ENCODE peak calls at places on chromosomes 2 and 18, in seven cellular contexts. L is neuronal stem cell; A is AG04450; J is left ventricle myocardium inferior; H is WERI-Rb-1; B is H9; K is CD8-positive, alpha-beta memory T cell. Z is an unnamed sample.

GRCh38 chr2:88897718-88898117 is 206.2 kb downstream of the RPIA start:
- DNase-seq in L (no peak), A (no peak), J (no peak), H (no peak), B (no peak), K (no peak), Z (no peak)

GRCh38 chr2:55898641-55899040 is 24.9 kb downstream of the EFEMP1 start:
- DNase-seq in L (no peak), A (no peak), J (no peak), H (no peak), B (no peak), K (no peak), Z (no peak)

GRCh38 chr2:72146357-72147302 is 1.0 kb downstream of the CYP26B1 start:
- DNase-seq in L (no peak), A (no peak), J (peak), H (peak), B (peak), K (no peak), Z (no peak)

GRCh38 chr2:3305431-3305830 is 72.2 kb downstream of the EIPR1 start:
- DNase-seq in L (no peak), A (no peak), J (no peak), H (no peak), B (no peak), K (no peak), Z (no peak)

GRCh38 chr2:117378653-117379052 is 435.8 kb upstream of the DDX18 start:
- DNase-seq in L (no peak), A (no peak), J (no peak), H (no peak), B (no peak), K (no peak), Z (no peak)

GRCh38 chr2:108594982-108595464 is 60.8 kb downstream of the LIMS1 start:
- DNase-seq in L (no peak), A (peak), J (no peak), H (no peak), B (no peak), K (no peak), Z (no peak)

GRCh38 chr18:10858477-10858876 is 290.9 kb downstream of the PIEZO2 start:
- DNase-seq in L (no peak), A (no peak), J (no peak), H (no peak), B (no peak), K (no peak), Z (no peak)

GRCh38 chr2:11239718-11240462 is 84.6 kb downstream of the SLC66A3 start:
- DNase-seq in L (peak), A (no peak), J (no peak), H (peak), B (no peak), K (no peak), Z (no peak)

GRCh38 chr2:11716689-11717321 is 29.6 kb upstream of the LPIN1 start:
- DNase-seq in L (no peak), A (no peak), J (no peak), H (no peak), B (no peak), K (no peak), Z (no peak)

GRCh38 chr2:202165945-202166344 is 72.5 kb downstream of the SUMO1 start:
- DNase-seq in L (no peak), A (no peak), J (no peak), H (no peak), B (no peak), K (no peak), Z (no peak)

GRCh38 chr2:203983064-203983715 is 46.6 kb downstream of the ICOS start:
- DNase-seq in L (no peak), A (no peak), J (no peak), H (no peak), B (no peak), K (no peak), Z (no peak)

GRCh38 chr18:12597775-12598174 is 60.1 kb downstream of the SPIRE1 start:
- DNase-seq in L (no peak), A (peak), J (peak), H (no peak), B (no peak), K (no peak), Z (no peak)

GRCh38 chr2:160372585-160372984 is 121.0 kb downstream of the RBMS1 start:
- DNase-seq in L (no peak), A (no peak), J (no peak), H (no peak), B (no peak), K (no peak), Z (no peak)

GRCh38 chr18:22408059-22408458 is 9.7 kb downstream of the CTAGE1 start:
- DNase-seq in L (no peak), A (no peak), J (no peak), H (no peak), B (no peak), K (no peak), Z (no peak)

GRCh38 chr2:171319164-171319810 is 114.5 kb downstream of the METTL8 start:
- DNase-seq in L (no peak), A (no peak), J (no peak), H (no peak), B (peak), K (no peak), Z (peak)

GRCh38 chr2:241891988-241892298 is 22.4 kb downstream of the RTP5 start:
- DNase-seq in L (no peak), A (no peak), J (no peak), H (no peak), B (no peak), K (no peak), Z (no peak)

GRCh38 chr18:62485684-62486083 is 37.1 kb upstream of the ZCCHC2 start:
- DNase-seq in L (no peak), A (peak), J (no peak), H (no peak), B (no peak), K (no peak), Z (peak)

GRCh38 chr2:131064589-131065232 is 28.5 kb downstream of the FAM168B start:
- DNase-seq in L (no peak), A (no peak), J (no peak), H (no peak), B (no peak), K (no peak), Z (no peak)
- H3K27ac ChIP-seq in L (no peak), A (no peak), J (peak), H (no peak), B (no peak), K (no peak), Z (no peak)

DNA sequence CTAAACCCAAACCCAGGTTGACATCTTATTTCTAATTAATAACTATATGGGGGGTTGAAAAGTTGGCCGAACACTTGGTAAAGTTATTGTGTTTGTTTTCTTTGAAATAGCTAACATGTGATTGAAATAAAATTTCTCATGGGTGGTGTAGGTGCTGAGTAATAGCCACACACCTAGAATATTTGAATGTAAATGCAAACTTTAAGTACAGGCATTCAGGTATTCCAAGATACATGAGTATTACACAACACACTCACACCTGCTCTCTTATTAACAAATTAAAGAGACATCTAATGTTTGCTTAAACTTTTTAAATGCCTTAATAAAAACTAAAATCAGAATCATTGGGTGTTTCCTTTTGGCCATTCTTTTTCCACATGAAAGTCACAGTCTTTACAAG is 165.5 kb downstream of the EHBP1 start:
- DNase-seq in L (no peak), A (no peak), J (no peak), H (no peak), B (no peak), K (no peak), Z (no peak)
- H3K27ac ChIP-seq in L (no peak), A (no peak), J (no peak), H (no peak), B (no peak), K (no peak), Z (no peak)

GRCh38 chr2:237120956-237121720 is 35.4 kb downstream of the COPS8 start:
- DNase-seq in L (no peak), A (no peak), J (no peak), H (no peak), B (no peak), K (no peak), Z (no peak)
- H3K27ac ChIP-seq in L (no peak), A (no peak), J (no peak), H (no peak), B (no peak), K (no peak), Z (no peak)

GRCh38 chr2:134845028-134845427 is 6.6 kb downstream of the ACMSD start:
- DNase-seq in L (no peak), A (no peak), J (no peak), H (no peak), B (no peak), K (no peak), Z (no peak)
- H3K27ac ChIP-seq in L (no peak), A (no peak), J (no peak), H (no peak), B (no peak), K (no peak), Z (no peak)

GRCh38 chr2:240453461-240454030 is 18.1 kb downstream of the GPC1 start:
- DNase-seq in L (no peak), A (no peak), J (no peak), H (no peak), B (no peak), K (no peak), Z (no peak)
- H3K27ac ChIP-seq in L (no peak), A (no peak), J (no peak), H (no peak), B (no peak), K (no peak), Z (peak)

GRCh38 chr18:48612917-48613316 is 74.1 kb downstream of the CTIF start:
- DNase-seq in L (no peak), A (no peak), J (no peak), H (peak), B (no peak), K (no peak), Z (no peak)

GRCh38 chr18:48614005-48614404 is 75.2 kb downstream of the CTIF start:
- DNase-seq in L (no peak), A (no peak), J (no peak), H (no peak), B (no peak), K (no peak), Z (no peak)

GRCh38 chr18:48611785-48612480 is 73.1 kb downstream of the CTIF start:
- DNase-seq in L (no peak), A (no peak), J (no peak), H (no peak), B (no peak), K (no peak), Z (no peak)

GRCh38 chr18:48612511-48612910 is 73.7 kb downstream of the CTIF start:
- DNase-seq in L (no peak), A (no peak), J (no peak), H (no peak), B (no peak), K (no peak), Z (no peak)

GRCh38 chr18:48613589-48613988 is 74.8 kb downstream of the CTIF start:
- DNase-seq in L (no peak), A (no peak), J (peak), H (no peak), B (no peak), K (no peak), Z (peak)
- H3K27ac ChIP-seq in L (no peak), A (peak), J (peak), H (no peak), B (no peak), K (no peak), Z (peak)

GRCh38 chr2:182758379-182758778 is 42.3 kb downstream of the DNAJC10 start:
- DNase-seq in L (no peak), A (no peak), J (no peak), H (no peak), B (no peak), K (no peak), Z (no peak)

GRCh38 chr2:182766626-182767025 is 50.6 kb downstream of the DNAJC10 start:
- DNase-seq in L (no peak), A (no peak), J (no peak), H (peak), B (no peak), K (no peak), Z (no peak)

GRCh38 chr2:182763311-182763912 is 47.4 kb downstream of the DNAJC10 start:
- DNase-seq in L (peak), A (no peak), J (no peak), H (peak), B (peak), K (no peak), Z (no peak)

GRCh38 chr2:182767578-182767977 is 51.5 kb downstream of the DNAJC10 start:
- DNase-seq in L (no peak), A (no peak), J (no peak), H (no peak), B (peak), K (no peak), Z (no peak)

DNA sequence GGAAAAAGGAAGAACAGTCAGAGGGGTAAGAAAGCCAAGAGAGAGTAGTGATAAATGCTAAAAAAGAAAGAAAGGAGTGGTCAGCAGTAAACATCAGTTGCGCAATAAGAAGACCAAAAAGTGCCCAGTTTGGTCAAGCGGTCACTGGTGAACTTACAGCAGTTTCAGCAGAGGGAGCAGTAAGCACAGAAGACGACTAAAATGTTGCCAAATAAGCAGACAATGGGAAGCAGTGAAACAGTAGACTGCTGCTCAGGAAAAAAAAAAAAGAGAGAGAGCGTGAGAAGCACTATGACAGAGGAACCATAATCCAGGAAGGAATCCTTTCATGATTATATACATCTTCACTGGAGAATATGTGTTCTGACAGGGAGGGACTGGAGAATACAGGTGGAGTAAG is 45.8 kb downstream of the DNAJC10 start:
- DNase-seq in L (no peak), A (no peak), J (no peak), H (no peak), B (no peak), K (no peak), Z (no peak)
- H3K27ac ChIP-seq in L (no peak), A (no peak), J (peak), H (no peak), B (no peak), K (no peak), Z (no peak)

GRCh38 chr2:223040527-223040926 is 11.5 kb upstream of the KCNE4 start:
- DNase-seq in L (no peak), A (no peak), J (no peak), H (no peak), B (no peak), K (no peak), Z (no peak)

GRCh38 chr2:223041527-223042109 is 10.4 kb upstream of the KCNE4 start:
- DNase-seq in L (no peak), A (peak), J (peak), H (no peak), B (peak), K (no peak), Z (no peak)

GRCh38 chr2:223042704-223043118 is 9.3 kb upstream of the KCNE4 start:
- DNase-seq in L (no peak), A (no peak), J (no peak), H (no peak), B (no peak), K (no peak), Z (no peak)

GRCh38 chr2:223043164-223043941 is 8.6 kb upstream of the KCNE4 start:
- DNase-seq in L (no peak), A (no peak), J (no peak), H (no peak), B (no peak), K (no peak), Z (no peak)

DNA sequence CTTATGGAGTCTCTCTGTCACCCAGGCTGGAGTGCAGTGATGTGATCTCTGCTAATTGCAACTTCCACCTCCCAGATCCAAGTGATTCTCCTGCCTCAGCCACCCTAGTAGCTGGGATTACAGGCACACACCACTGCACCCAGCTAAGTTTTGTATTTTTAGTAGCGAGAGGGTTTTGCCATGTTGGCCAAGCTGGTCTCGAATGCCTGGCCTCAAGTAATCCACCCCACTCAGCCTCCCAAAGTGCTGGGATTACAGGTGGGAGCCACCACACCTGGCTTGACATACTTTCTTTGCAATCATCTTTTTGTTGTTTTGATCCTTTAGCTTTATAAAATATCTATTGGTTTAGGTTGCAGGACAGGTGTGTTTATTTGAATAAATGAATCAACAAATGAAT is 9.7 kb upstream of the KCNE4 start:
- DNase-seq in L (no peak), A (no peak), J (no peak), H (no peak), B (no peak), K (no peak), Z (no peak)
- H3K27ac ChIP-seq in L (no peak), A (peak), J (peak), H (no peak), B (no peak), K (no peak), Z (no peak)

Z was measured in caudate nucleus.